ENCODE peak calls at places on chromosome 6, in six cellular contexts. O is activated naive CD4-positive, alpha-beta T cell treated with anti-CD3 and anti-CD28 coated beads, Interleukin-2, amount 10 ng/mL, durations not matched to agents 7 days and 5 days; X is activated CD4-positive, CD25-positive, alpha-beta regulatory T cell; Z is AG04449; Y is NAMALWA; E is EL. G is an unnamed sample.
A peak's percentile ranks its signal among the peaks of the same experiment; 100 is the strongest.

GRCh38 chr6:132902866-132903265 is 88.5 kb downstream of the RPS12 start:
- DNase-seq in Z (no peak), X (no peak), O (no peak), Y (no peak), E (no peak), G (no peak)

GRCh38 chr6:1144842-1145755 is 166.8 kb upstream of the FOXQ1 start:
- DNase-seq in Y (no peak), E (peak; percentile 50), Z (peak; percentile 50), X (no peak), O (no peak), G (no peak)

GRCh38 chr6:152952045-152952444 is 30.8 kb downstream of the FBXO5 start:
- DNase-seq in Y (no peak), O (no peak), X (no peak), Z (no peak), E (peak; percentile 65), G (no peak)

GRCh38 chr6:46583081-46583480 is 69.5 kb downstream of the CYP39A1 start:
- DNase-seq in Z (no peak), Y (no peak), X (no peak), E (no peak), O (no peak), G (peak; percentile 69)

GRCh38 chr6:107620736-107621135 is 130.8 kb downstream of the SOBP start:
- DNase-seq in E (no peak), Y (no peak), Z (no peak), X (no peak), O (no peak), G (no peak)

GRCh38 chr6:90458353-90459224 is 128.3 kb downstream of the MAP3K7 start:
- DNase-seq in X (peak; percentile 29), Y (peak; percentile 69), E (peak; percentile 13), Z (no peak), O (peak; percentile 77), G (no peak)

GRCh38 chr6:157542405-157542943 is 161.5 kb downstream of the ZDHHC14 start:
- DNase-seq in Y (no peak), E (no peak), O (no peak), X (no peak), Z (no peak), G (no peak)

GRCh38 chr6:90296346-90297123 is at the start of gene BACH2:
- DNase-seq in Z (no peak), E (peak; percentile 88), Y (peak; percentile 95), X (peak; percentile 86), O (peak; percentile 97), G (peak; percentile 78)

GRCh38 chr6:54481096-54481495 is 172.9 kb downstream of the TINAG start:
- DNase-seq in Y (no peak), Z (no peak), O (no peak), E (no peak), X (no peak), G (no peak)

GRCh38 chr6:170045563-170045960 is 245.3 kb downstream of the DLL1 start:
- DNase-seq in O (no peak), Y (no peak), Z (no peak), X (no peak), E (no peak), G (no peak)

GRCh38 chr6:111871725-111872520 is 1.3 kb downstream of the FYN start:
- DNase-seq in Y (peak; percentile 60), O (peak; percentile 59), Z (no peak), E (peak; percentile 71), X (peak; percentile 9), G (no peak)

GRCh38 chr6:50007821-50008220 is 14.0 kb downstream of the DEFB110 start:
- DNase-seq in E (peak; percentile 12), O (no peak), Y (no peak), X (no peak), Z (no peak), G (peak; percentile 86)

GRCh38 chr6:164347455-164347854 is 932.9 kb downstream of the QKI start:
- DNase-seq in E (no peak), Y (no peak), Z (no peak), X (no peak), O (no peak), G (no peak)

GRCh38 chr6:15948930-15949900 is 179.7 kb upstream of the MYLIP start:
- DNase-seq in O (no peak), E (no peak), Y (no peak), Z (no peak), X (no peak), G (peak; percentile 96)

GRCh38 chr6:73774311-73774766 is 78.3 kb downstream of the CD109 start:
- DNase-seq in Y (peak; percentile 7), Z (peak; percentile 93), O (no peak), E (peak; percentile 97), X (no peak), G (no peak)

GRCh38 chr6:90078513-90079289 is 184.4 kb downstream of the GJA10 start:
- DNase-seq in O (peak; percentile 57), E (no peak), X (no peak), Y (no peak), Z (no peak), G (no peak)

GRCh38 chr6:117485433-117485832 is 3.0 kb downstream of the DCBLD1 start:
- DNase-seq in Y (no peak), O (no peak), Z (no peak), E (no peak), X (no peak), G (no peak)

GRCh38 chr6:142943746-142944125 is 1.2 kb downstream of the HIVEP2 start:
- DNase-seq in E (peak; percentile 44), O (peak; percentile 55), Z (no peak), Y (peak; percentile 83), X (no peak), G (no peak)

GRCh38 chr6:129860901-129861665 is at the start of gene TMEM244:
- DNase-seq in E (peak; percentile 72), X (no peak), Z (no peak), O (no peak), Y (peak; percentile 12), G (no peak)

GRCh38 chr6:56808871-56809359 is 146.0 kb upstream of the BEND6 start:
- DNase-seq in E (peak; percentile 98), Y (no peak), Z (no peak), X (no peak), O (no peak), G (peak; percentile 36)

GRCh38 chr6:52981215-52981910 is 13.7 kb downstream of the GSTA4 start:
- DNase-seq in X (no peak), E (no peak), Z (no peak), O (no peak), Y (no peak), G (no peak)

GRCh38 chr6:157656437-157657005 is 166.5 kb upstream of the SNX9 start:
- DNase-seq in E (peak; percentile 71), X (no peak), Z (no peak), Y (no peak), O (no peak), G (peak; percentile 72)

GRCh38 chr6:167141667-167142432 is 15.9 kb downstream of the GPR31 start:
- DNase-seq in O (peak; percentile 57), E (peak; percentile 5), Z (no peak), X (peak; percentile 27), Y (peak; percentile 57), G (no peak)

GRCh38 chr6:142404751-142405150 is 102.9 kb downstream of the ADGRG6 start:
- DNase-seq in E (no peak), X (no peak), Y (no peak), Z (no peak), O (no peak), G (no peak)

GRCh38 chr6:43860285-43860684 is 90.3 kb downstream of the VEGFA start:
- DNase-seq in E (no peak), X (no peak), Y (no peak), Z (no peak), O (no peak), G (no peak)

GRCh38 chr6:36252005-36252404 is 17.9 kb upstream of the PNPLA1 start:
- DNase-seq in Z (no peak), E (no peak), X (no peak), O (no peak), Y (no peak), G (no peak)

GRCh38 chr6:105835373-105835772 is 250.8 kb upstream of the PRDM1 start:
- DNase-seq in O (no peak), Y (peak; percentile 63), E (peak; percentile 21), X (no peak), Z (no peak), G (peak; percentile 38)

GRCh38 chr6:116385462-116385807 is 14.7 kb downstream of the DSE start:
- DNase-seq in Y (no peak), O (no peak), X (no peak), Z (no peak), E (peak; percentile 73), G (no peak)